ENCODE peak calls at places on chromosomes 12 and 14, in five cellular contexts. N is stimulated activated CD8-positive, alpha-beta memory T cell treated with anti-CD3 and anti-CD28 coated beads, Interleukin-2, amount 100 ng/mL, for 1 hour; J is stimulated activated naive CD4-positive, alpha-beta T cell; V is activated gamma-delta T cell treated with anti-CD3 and anti-CD28 coated beads, Interleukin-2, amount 50 U/mL, for 16 hours; F is HS-5. O is an unnamed sample.

GRCh38 chr12:1205512-1206060 is 214.6 kb downstream of the ERC1 start:
- DNase-seq in N (no peak), J (no peak), V (no peak), F (no peak), O (no peak)

GRCh38 chr14:72892103-72892878 is 1.6 kb downstream of the DPF3 start:
- DNase-seq in N (no peak), J (peak), V (no peak), F (no peak), O (no peak)

GRCh38 chr14:61503167-61503801 is 181.9 kb downstream of the PRKCH start:
- DNase-seq in N (peak), J (peak), V (peak), F (no peak), O (no peak)

GRCh38 chr12:27709932-27710591 is 570 bp upstream of the MRPS35 start:
- DNase-seq in N (no peak), J (no peak), V (no peak), F (no peak), O (no peak)

GRCh38 chr12:11730299-11731041 is 81.0 kb downstream of the ETV6 start:
- DNase-seq in N (no peak), J (no peak), V (no peak), F (no peak), O (no peak)

GRCh38 chr14:91332448-91333059 is 85.1 kb downstream of the CCDC88C start:
- DNase-seq in N (no peak), J (no peak), V (no peak), F (no peak), O (no peak)

GRCh38 chr14:53384073-53384472 is 230.9 kb upstream of the DDHD1 start:
- DNase-seq in N (no peak), J (no peak), V (no peak), F (no peak), O (no peak)

GRCh38 chr12:19140381-19141236 is 11.1 kb downstream of the PLEKHA5 start:
- DNase-seq in N (no peak), J (no peak), V (no peak), F (no peak), O (no peak)

GRCh38 chr14:33273978-33274377 is 335.3 kb downstream of the NPAS3 start:
- DNase-seq in N (no peak), J (no peak), V (no peak), F (no peak), O (no peak)

GRCh38 chr12:124109760-124110159 is 136.7 kb downstream of the ZNF664 start:
- DNase-seq in N (no peak), J (no peak), V (no peak), F (no peak), O (no peak)

GRCh38 chr14:92704821-92705220 is 43.6 kb downstream of the LGMN start:
- DNase-seq in N (no peak), J (no peak), V (no peak), F (no peak), O (no peak)

GRCh38 chr14:75267141-75267601 is 11.5 kb upstream of the FOS start:
- DNase-seq in N (no peak), J (no peak), V (no peak), F (no peak), O (no peak)

GRCh38 chr14:104316121-104316722 is 177.8 kb downstream of the KIF26A start:
- DNase-seq in N (no peak), J (no peak), V (no peak), F (no peak), O (no peak)

GRCh38 chr14:55333785-55334485 is 62.7 kb downstream of the FBXO34 start:
- DNase-seq in N (no peak), J (no peak), V (no peak), F (no peak), O (no peak)

O was measured in keratinocyte.